ENCODE peak calls at places on chromosome 21, in four cellular contexts. N, Y, H and M are unnamed samples. For H3K4me1, the result is how much of the 10 kb centered on the place peaks cover.

GRCh38 chr21:22575165-22575584 is 1577.0 kb downstream of the NCAM2 start:
- DNase-seq in N (no peak), Y (peak), H (no peak), M (peak)

GRCh38 chr21:40447016-40447415 is 399.9 kb downstream of the DSCAM start:
- DNase-seq in N (no peak), Y (no peak), H (no peak), M (no peak)

GRCh38 chr21:15932681-15933200 is 203.0 kb downstream of the USP25 start:
- DNase-seq in N (no peak), Y (no peak), H (no peak), M (no peak)

GRCh38 chr21:38989745-38990423 is 184.2 kb downstream of the ETS2 start:
- DNase-seq in N (peak), Y (no peak), H (no peak), M (peak)

GRCh38 chr21:15134711-15135110 is 69.9 kb upstream of the NRIP1 start:
- DNase-seq in N (no peak), Y (peak), H (no peak), M (peak)

GRCh38 chr21:33865996-33866575 is 49.5 kb downstream of the ATP5PO start:
- DNase-seq in N (no peak), Y (no peak), H (no peak), M (no peak)

GRCh38 chr21:43767980-43768867 is 7.9 kb downstream of the CSTB start:
- DNase-seq in N (peak), Y (peak), H (no peak), M (peak)

GRCh38 chr21:21682172-21682571 is 684.0 kb downstream of the NCAM2 start:
- DNase-seq in N (peak), Y (no peak), H (no peak), M (no peak)

GRCh38 chr21:21688877-21689276 is 690.7 kb downstream of the NCAM2 start:
- DNase-seq in N (peak), Y (peak), H (no peak), M (no peak)

GRCh38 chr21:28674807-28675206 is 317.9 kb downstream of the LTN1 start:
- DNase-seq in N (no peak), Y (no peak), H (no peak), M (no peak)

GRCh38 chr21:15283789-15284188 is 219.0 kb upstream of the NRIP1 start:
- DNase-seq in N (no peak), Y (no peak), H (no peak), M (no peak)

GRCh38 chr21:15449556-15449955 is 280.2 kb upstream of the USP25 start:
- DNase-seq in N (no peak), Y (no peak), H (no peak), M (no peak)

GRCh38 chr21:33843216-33843615 is 72.4 kb downstream of the ATP5PO start:
- DNase-seq in N (no peak), Y (no peak), H (no peak), M (no peak)

GRCh38 chr21:38504056-38504455 is 5.8 kb upstream of the ERG start:
- DNase-seq in N (no peak), Y (no peak), H (no peak), M (no peak)

GRCh38 chr21:27741736-27742135 is 774.8 kb upstream of the ADAMTS5 start:
- DNase-seq in N (no peak), Y (no peak), H (no peak), M (no peak)

GRCh38 chr21:26170471-26171309 is at the start of gene APP:
- DNase-seq in N (peak), Y (peak), H (no peak), M (peak)

GRCh38 chr21:16589046-16589445 is 859.3 kb downstream of the USP25 start:
- DNase-seq in N (no peak), Y (no peak), H (no peak), M (no peak)

GRCh38 chr21:25005388-25005787 is 601.9 kb downstream of the MRPL39 start:
- DNase-seq in N (peak), Y (no peak), H (no peak), M (no peak)

GRCh38 chr21:28540514-28540913 is 452.2 kb downstream of the LTN1 start:
- DNase-seq in N (peak), Y (no peak), H (no peak), M (peak)

GRCh38 chr21:16324630-16325029 is 594.8 kb downstream of the USP25 start:
- DNase-seq in N (no peak), Y (no peak), H (no peak), M (no peak)

GRCh38 chr21:32393677-32394001 is 827 bp upstream of the URB1 start:
- DNase-seq in N (no peak), Y (no peak), H (no peak), M (no peak)
- H3K4me1 ChIP-seq in N (under half), Y (under half), H (under half), M (under half)

DNA sequence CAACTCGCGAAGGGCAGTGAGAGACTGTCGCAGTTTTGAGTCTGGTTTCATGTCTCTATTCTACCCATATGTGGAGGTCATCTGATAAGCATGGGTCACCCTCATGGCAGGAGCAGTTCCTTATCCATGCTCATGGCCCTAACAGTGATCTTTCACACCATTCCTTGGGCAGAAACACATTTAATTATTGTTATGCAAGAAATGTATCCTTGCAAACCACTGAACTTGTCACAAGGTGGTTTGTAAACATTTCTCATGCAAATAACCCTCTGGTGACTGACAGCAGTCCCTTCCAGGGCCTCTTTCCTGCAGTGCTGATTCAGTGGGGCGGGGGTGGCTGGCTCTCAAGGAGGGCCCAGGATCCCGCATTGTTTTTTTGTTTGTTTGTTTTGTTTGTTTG is 421.4 kb upstream of the RUNX1 start:
- DNase-seq in N (no peak), Y (peak), H (no peak), M (no peak)
- TF ChIP-seq FOS in N (no peak), Y (no peak), H (no peak), M (no peak)

GRCh38 chr21:37074546-37074945 is 1.5 kb downstream of the TTC3 start:
- DNase-seq in N (no peak), Y (peak), H (no peak), M (no peak)
- H2AFZ ChIP-seq in N (no peak), Y (peak), H (no peak), M (no peak)

DNA sequence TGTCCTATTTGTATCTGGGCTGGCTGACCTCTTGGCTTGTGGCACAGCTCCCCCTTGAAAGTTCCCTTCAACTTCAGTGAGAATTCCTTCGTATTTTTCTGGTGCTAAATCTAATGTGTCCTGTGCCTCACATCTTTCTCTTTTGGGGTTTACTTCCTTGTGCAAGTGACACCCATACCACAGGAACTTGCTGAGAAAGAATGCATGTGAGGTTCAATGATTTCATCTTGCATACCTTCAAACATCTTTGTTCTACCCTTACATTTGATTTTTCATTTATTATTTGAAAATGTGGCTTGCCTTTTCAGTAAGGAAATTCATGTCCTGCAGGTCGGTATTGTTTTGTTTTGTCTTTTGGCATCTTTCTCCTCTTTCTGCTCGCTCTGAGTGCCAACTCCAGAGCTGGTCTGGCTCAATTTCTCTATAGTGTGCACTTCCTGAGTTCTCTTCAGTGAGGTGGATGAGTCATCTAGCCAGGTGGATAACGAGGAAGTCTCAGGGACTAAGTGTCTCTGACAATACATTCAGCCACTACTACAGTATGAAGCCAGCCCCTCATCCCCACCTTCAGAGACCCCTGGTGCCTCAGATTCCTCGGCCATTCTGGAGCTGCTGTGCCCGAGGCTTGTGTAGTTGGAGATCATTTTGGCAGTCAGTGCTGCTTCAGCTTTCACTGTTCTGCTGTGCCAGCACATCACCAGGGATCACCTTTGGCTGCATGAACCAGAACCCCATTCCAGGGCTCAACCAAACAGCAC is 59.4 kb downstream of the RIPK4 start:
- DNase-seq in N (no peak), Y (no peak), H (no peak), M (no peak)
- H3K4me1 ChIP-seq in N (under half), Y (under half), H (under half), M (under half)

GRCh38 chr21:42677339-42678117 is 24.1 kb downstream of the PDE9A start:
- DNase-seq in N (peak), Y (peak), H (no peak), M (peak)
- TF ChIP-seq FOS in N (no peak), Y (no peak), H (no peak), M (no peak)

GRCh38 chr21:45891388-45892155 is 90.0 kb upstream of the COL6A1 start:
- DNase-seq in N (peak), Y (no peak), H (no peak), M (no peak)
- H2AFZ ChIP-seq in N (no peak), Y (no peak), H (no peak), M (no peak)

DNA sequence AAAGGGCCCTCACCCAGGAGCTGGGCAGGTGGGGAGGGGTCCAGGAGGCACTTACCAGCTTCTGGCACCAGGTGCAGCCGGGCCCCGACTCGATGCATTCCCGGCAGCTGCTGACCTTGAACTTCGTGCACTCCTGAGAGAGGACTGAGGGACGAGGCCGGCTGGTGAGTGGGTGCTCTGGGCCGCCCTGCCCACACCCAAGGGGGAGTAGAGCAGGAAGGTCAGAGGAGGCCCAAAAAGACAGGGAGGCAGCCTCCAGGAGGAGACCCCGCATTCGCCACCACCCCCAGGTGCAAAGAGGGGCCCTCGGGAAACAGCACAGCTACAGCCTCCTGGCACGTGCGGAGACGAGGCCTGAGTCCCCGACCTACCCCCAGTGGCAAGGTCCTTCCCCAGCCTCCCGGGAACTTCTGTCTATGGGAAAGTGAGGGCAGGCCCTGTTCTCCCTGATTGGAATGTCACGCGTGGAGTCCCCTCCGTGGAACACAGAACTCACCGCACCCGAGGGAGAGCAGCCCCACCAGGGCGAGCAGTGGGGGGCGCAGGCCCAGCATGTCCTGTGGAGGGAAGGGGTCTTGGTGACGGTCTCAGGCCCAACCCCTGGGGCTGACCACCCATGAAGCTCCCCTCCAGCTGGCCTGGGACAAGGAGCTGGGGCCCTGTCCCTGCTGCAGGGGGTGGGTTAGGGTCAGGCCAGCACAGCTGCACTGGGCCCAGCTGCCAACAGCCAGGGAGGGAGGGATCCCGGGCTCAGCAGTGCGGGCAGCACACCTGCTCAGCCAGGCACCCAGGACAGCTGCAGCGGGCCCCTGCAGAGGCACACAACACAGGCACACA is 10.3 kb downstream of the ITGB2 start:
- DNase-seq in N (no peak), Y (no peak), H (no peak), M (no peak)
- H3K4me1 ChIP-seq in N (under half), Y (half or more), H (under half), M (under half)

DNA sequence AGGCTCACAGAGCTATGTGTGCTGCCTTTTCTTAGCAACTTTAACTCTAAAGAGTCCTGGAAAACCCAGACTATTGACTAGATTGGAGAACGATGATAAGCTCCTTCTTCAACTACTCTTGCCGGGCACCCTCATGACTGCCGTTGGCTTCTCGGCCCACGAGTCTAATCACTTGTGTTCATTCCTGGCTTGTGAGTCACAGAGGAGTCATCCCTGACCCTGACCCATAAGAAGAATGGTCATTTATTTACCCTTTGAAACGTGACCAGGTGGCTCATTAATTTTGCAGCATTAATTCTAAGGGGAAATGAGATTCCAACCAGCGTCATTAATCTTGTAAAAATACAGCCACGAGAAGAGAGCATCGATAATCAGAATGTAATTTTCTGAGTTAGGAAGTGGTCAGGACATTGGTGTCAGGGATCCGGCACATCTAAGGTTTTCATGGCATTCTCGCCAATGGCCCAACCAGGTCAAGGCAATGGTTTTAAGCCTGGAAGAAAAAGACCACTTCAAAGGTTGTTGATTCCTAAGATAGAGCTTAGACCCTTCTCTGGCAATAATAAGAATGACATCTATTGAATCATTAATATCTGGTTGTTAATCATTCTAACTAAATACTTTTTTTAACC is 183.6 kb upstream of the RUNX1 start:
- DNase-seq in N (peak), Y (peak), H (no peak), M (peak)
- TF ChIP-seq FOS in N (peak), Y (peak), H (no peak), M (peak)

DNA sequence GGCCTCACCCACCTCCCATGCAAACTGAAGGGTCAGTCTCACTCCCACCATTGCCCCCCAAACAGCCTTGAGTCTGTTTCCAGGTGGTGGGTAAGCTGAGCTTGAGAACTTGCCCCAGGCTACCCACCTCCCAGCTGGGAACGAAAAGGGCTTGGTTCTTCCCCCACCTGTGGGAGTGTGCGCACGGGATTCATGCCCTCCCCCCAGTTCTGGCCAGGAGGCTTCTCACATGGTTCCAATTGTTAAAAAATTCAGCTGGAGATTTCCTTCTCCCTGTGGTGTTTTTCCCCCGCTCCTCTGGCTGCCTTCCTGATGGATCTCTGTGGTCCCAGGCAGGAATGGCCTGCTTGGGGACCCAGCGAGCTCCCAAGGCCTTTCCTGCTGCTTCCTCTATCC is 81.8 kb upstream of the C21orf91 start:
- DNase-seq in N (no peak), Y (no peak), H (no peak), M (no peak)
- H2AFZ ChIP-seq in N (no peak), Y (peak), H (no peak), M (no peak)